ENCODE peak calls at places on chromosomes 16 and 17, in four cellular contexts. M, B, H and C are unnamed samples.

GRCh38 chr16:26666486-26666885 is 400.2 kb upstream of the C16orf82 start:
- DNase-seq in M (no peak), B (no peak), H (no peak), C (no peak)

GRCh38 chr16:54193656-54194007 is 93.0 kb downstream of the IRX3 start:
- DNase-seq in M (peak; percentile 95), B (peak; percentile 47), H (peak; percentile 66), C (peak; percentile 58)

GRCh38 chr17:7854851-7855642 is at the start of gene TMEM88:
- DNase-seq in M (peak; percentile 66), B (no peak), H (no peak), C (no peak)

GRCh38 chr16:87701066-87701425 is 64.7 kb downstream of the KLHDC4 start:
- DNase-seq in M (no peak), B (no peak), H (no peak), C (no peak)

GRCh38 chr17:50364715-50365114 is 8.3 kb downstream of the MRPL27 start:
- DNase-seq in M (no peak), B (no peak), H (no peak), C (no peak)

GRCh38 chr16:55542459-55543082 is 23.9 kb upstream of the CAPNS2 start:
- DNase-seq in M (no peak), B (no peak), H (no peak), C (no peak)

GRCh38 chr17:948284-948852 is 31.2 kb downstream of the NXN start:
- DNase-seq in M (no peak), B (no peak), H (no peak), C (no peak)

GRCh38 chr17:75684249-75684648 is 17.1 kb downstream of the SAP30BP start:
- DNase-seq in M (no peak), B (no peak), H (peak; percentile 35), C (no peak)

GRCh38 chr17:29113334-29113733 is 66.9 kb downstream of the MYO18A start:
- DNase-seq in M (no peak), B (no peak), H (no peak), C (no peak)

GRCh38 chr16:15950167-15950854 is 895 bp downstream of the ABCC1 start:
- DNase-seq in M (no peak), B (no peak), H (peak; percentile 55), C (peak; percentile 40)

GRCh38 chr17:51486885-51487520 is 226.7 kb downstream of the UTP18 start:
- DNase-seq in M (no peak), B (no peak), H (no peak), C (no peak)

GRCh38 chr17:75547091-75547490 is 21.6 kb downstream of the LLGL2 start:
- DNase-seq in M (no peak), B (no peak), H (no peak), C (no peak)

GRCh38 chr17:65170839-65171238 is 33.7 kb downstream of the RGS9 start:
- DNase-seq in M (no peak), B (no peak), H (no peak), C (peak; percentile 61)

GRCh38 chr17:80984749-80985148 is 6.9 kb upstream of the CHMP6 start:
- DNase-seq in M (no peak), B (no peak), H (no peak), C (peak; percentile 68)

GRCh38 chr17:54924405-54924804 is 23.8 kb downstream of the TOM1L1 start:
- DNase-seq in M (no peak), B (no peak), H (no peak), C (no peak)

GRCh38 chr17:79745641-79746105 is 14.9 kb downstream of the ENPP7 start:
- DNase-seq in M (no peak), B (no peak), H (no peak), C (no peak)

GRCh38 chr17:70169707-70170597 is 620 bp downstream of the KCNJ2 start:
- DNase-seq in M (no peak), B (peak; percentile 4), H (no peak), C (no peak)

GRCh38 chr17:79192503-79193500 is 118.2 kb downstream of the ENGASE start:
- DNase-seq in M (peak; percentile 91), B (peak; percentile 42), H (peak; percentile 61), C (no peak)

GRCh38 chr17:80779961-80780380 is 211.7 kb upstream of the CHMP6 start:
- DNase-seq in M (no peak), B (no peak), H (no peak), C (no peak)

GRCh38 chr16:25135239-25135878 is 23.8 kb downstream of the LCMT1 start:
- DNase-seq in M (no peak), B (peak; percentile 15), H (no peak), C (peak; percentile 25)

GRCh38 chr17:63240106-63240505 is 206.0 kb downstream of the CYB561 start:
- DNase-seq in M (no peak), B (no peak), H (no peak), C (no peak)

GRCh38 chr16:70694517-70695218 is 8.8 kb upstream of the MTSS2 start:
- DNase-seq in M (no peak), B (no peak), H (no peak), C (no peak)

GRCh38 chr17:7079581-7080444 is at the start of gene CLEC10A:
- DNase-seq in M (no peak), B (no peak), H (peak; percentile 0), C (no peak)

GRCh38 chr16:25111403-25112166 is at the start of gene LCMT1:
- DNase-seq in M (peak; percentile 88), B (peak; percentile 97), H (peak; percentile 97), C (peak; percentile 99)

GRCh38 chr16:21167360-21167759 is 8.9 kb downstream of the LDAF1 start:
- DNase-seq in M (no peak), B (peak; percentile 39), H (no peak), C (no peak)

GRCh38 chr17:49836111-49837030 is 11.5 kb downstream of the TAC4 start:
- DNase-seq in M (no peak), B (peak; percentile 82), H (no peak), C (peak; percentile 67)

GRCh38 chr17:4180791-4181190 is 37.8 kb downstream of the CYB5D2 start:
- DNase-seq in M (no peak), B (no peak), H (no peak), C (no peak)

GRCh38 chr17:76923491-76923890 is 55.3 kb downstream of the MGAT5B start:
- DNase-seq in M (no peak), B (no peak), H (no peak), C (no peak)

GRCh38 chr17:70794757-70795156 is 625.4 kb downstream of the KCNJ2 start:
- DNase-seq in M (no peak), B (no peak), H (no peak), C (no peak)

GRCh38 chr16:27754788-27755690 is 205.1 kb downstream of the KATNIP start:
- DNase-seq in M (no peak), B (no peak), H (no peak), C (peak; percentile 26)

GRCh38 chr16:57540906-57541753 is 1.3 kb upstream of the ADGRG5 start:
- DNase-seq in M (peak; percentile 39), B (no peak), H (peak; percentile 3), C (no peak)

GRCh38 chr16:11085025-11085485 is 140.7 kb downstream of the CLEC16A start:
- DNase-seq in M (no peak), B (no peak), H (no peak), C (no peak)

GRCh38 chr17:79841369-79842135 is 2.3 kb upstream of the CBX4 start:
- DNase-seq in M (peak; percentile 71), B (no peak), H (no peak), C (no peak)

GRCh38 chr17:78001182-78001581 is 42.7 kb downstream of the TNRC6C start:
- DNase-seq in M (no peak), B (no peak), H (no peak), C (no peak)

GRCh38 chr17:16477255-16477654 is 14.7 kb downstream of the LRRC75A start:
- DNase-seq in M (no peak), B (peak; percentile 88), H (no peak), C (peak; percentile 38)

GRCh38 chr17:59423903-59424302 is 92.4 kb downstream of the YPEL2 start:
- DNase-seq in M (no peak), B (no peak), H (no peak), C (no peak)

GRCh38 chr16:85616608-85617311 is 3.6 kb downstream of the GSE1 start:
- DNase-seq in M (no peak), B (no peak), H (peak; percentile 85), C (no peak)

GRCh38 chr16:71723537-71724319 is 773 bp downstream of the PHLPP2 start:
- DNase-seq in M (peak; percentile 86), B (peak; percentile 63), H (peak; percentile 94), C (peak; percentile 49)

GRCh38 chr17:36066365-36066945 is 2.4 kb downstream of the CCL18 start:
- DNase-seq in M (no peak), B (no peak), H (no peak), C (no peak)

GRCh38 chr16:8254425-8254824 is 335.9 kb downstream of the TMEM114 start:
- DNase-seq in M (no peak), B (no peak), H (no peak), C (no peak)

GRCh38 chr16:30535106-30535776 is 583 bp upstream of the ZNF747 start:
- DNase-seq in M (no peak), B (no peak), H (no peak), C (no peak)
- TF ChIP-seq RNF2 in M (no peak), B (peak; percentile 78), H (no peak), C (no peak)

GRCh38 chr16:23566724-23567123 is 9.2 kb downstream of the UBFD1 start:
- DNase-seq in M (no peak), B (no peak), H (no peak), C (no peak)
- TF ChIP-seq RNF2 in M (no peak), B (no peak), H (no peak), C (no peak)

DNA sequence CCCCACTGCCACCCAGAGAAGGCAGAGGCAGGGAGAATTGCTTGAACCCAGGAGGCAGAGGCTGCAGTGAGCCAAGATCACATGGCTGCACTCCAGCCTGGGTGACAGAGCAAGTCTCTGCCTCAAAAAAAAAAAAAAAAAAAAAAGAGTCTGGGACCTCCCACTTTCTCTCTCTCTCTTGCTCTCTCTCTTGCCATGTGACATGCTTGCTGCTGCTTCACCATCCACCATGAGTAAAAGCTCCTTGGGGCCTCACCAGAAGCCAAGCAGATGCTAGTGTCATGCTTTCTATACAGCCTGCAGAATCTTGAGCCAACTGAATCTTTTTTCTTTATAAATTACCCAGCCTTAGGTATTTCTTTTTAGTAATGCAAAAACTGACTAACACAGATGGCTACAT is 21.5 kb upstream of the SRSF1 start:
- DNase-seq in M (no peak), B (no peak), H (no peak), C (no peak)
- TF ChIP-seq RNF2 in M (no peak), B (no peak), H (no peak), C (no peak)

GRCh38 chr16:90022209-90023077 is 3.2 kb upstream of the DBNDD1 start:
- DNase-seq in M (peak; percentile 83), B (peak; percentile 90), H (peak; percentile 94), C (peak; percentile 92)
- TF ChIP-seq RNF2 in M (no peak), B (no peak), H (peak; percentile 73), C (peak; percentile 85)